ENCODE peak calls at places on chromosomes 12 and 14, in five cellular contexts. K is HL-60, G is SK-N-SH, N is HCT116, E is breast epithelium. J is an unnamed sample.

GRCh38 chr14:95533391-95533821 is 1.4 kb upstream of the GLRX5 start:
- DNase-seq in K (no peak), G (peak; percentile 55), E (peak; percentile 15), N (no peak), J (no peak)

GRCh38 chr14:74917646-74918081 is 5.4 kb downstream of the RPS6KL1 start:
- DNase-seq in G (no peak), N (no peak), E (peak; percentile 80), K (no peak), J (no peak)

GRCh38 chr14:104137297-104138097 is 890 bp upstream of the KIF26A start:
- DNase-seq in E (peak; percentile 24), N (no peak), K (peak; percentile 29), G (peak; percentile 92), J (peak; percentile 73)

GRCh38 chr12:68587448-68587873 is 23.2 kb upstream of the RAP1B start:
- DNase-seq in K (peak; percentile 31), G (no peak), E (no peak), N (no peak), J (no peak)

GRCh38 chr12:75196865-75197264 is 12.8 kb downstream of the KCNC2 start:
- DNase-seq in N (no peak), K (no peak), G (no peak), E (no peak), J (no peak)

GRCh38 chr12:6167327-6168280 is 32.6 kb upstream of the CD9 start:
- DNase-seq in E (no peak), N (peak; percentile 82), K (peak; percentile 82), G (no peak), J (peak; percentile 45)

GRCh38 chr12:91604897-91605296 is 422.3 kb upstream of the DCN start:
- DNase-seq in G (no peak), K (no peak), E (no peak), N (no peak), J (no peak)

GRCh38 chr14:71333705-71334104 is 426.4 kb downstream of the PCNX1 start:
- DNase-seq in E (no peak), K (no peak), G (no peak), N (no peak), J (no peak)

GRCh38 chr14:69828372-69828771 is 31.3 kb upstream of the SLC10A1 start:
- DNase-seq in K (no peak), E (no peak), G (no peak), N (no peak), J (no peak)

GRCh38 chr12:57941165-57941894 is at the start of gene ATP23:
- DNase-seq in G (peak; percentile 96), K (peak; percentile 96), E (peak; percentile 92), N (peak; percentile 81), J (peak; percentile 94)

GRCh38 chr12:57939291-57939690 is 2.1 kb upstream of the ATP23 start:
- DNase-seq in K (peak; percentile 61), N (no peak), E (no peak), G (no peak), J (no peak)

GRCh38 chr12:57943438-57944080 is 2.2 kb downstream of the ATP23 start:
- DNase-seq in E (no peak), K (no peak), G (no peak), N (no peak), J (no peak)

GRCh38 chr12:57940915-57941164 is 527 bp upstream of the ATP23 start:
- DNase-seq in K (no peak), E (no peak), G (no peak), N (no peak), J (peak; percentile 11)

GRCh38 chr12:57940052-57940914 is 1.1 kb upstream of the ATP23 start:
- DNase-seq in E (no peak), G (no peak), N (no peak), K (no peak), J (no peak)
- TF ChIP-seq CTCF in E (no peak), G (no peak), N (no peak), K (no peak), J (no peak)

DNA sequence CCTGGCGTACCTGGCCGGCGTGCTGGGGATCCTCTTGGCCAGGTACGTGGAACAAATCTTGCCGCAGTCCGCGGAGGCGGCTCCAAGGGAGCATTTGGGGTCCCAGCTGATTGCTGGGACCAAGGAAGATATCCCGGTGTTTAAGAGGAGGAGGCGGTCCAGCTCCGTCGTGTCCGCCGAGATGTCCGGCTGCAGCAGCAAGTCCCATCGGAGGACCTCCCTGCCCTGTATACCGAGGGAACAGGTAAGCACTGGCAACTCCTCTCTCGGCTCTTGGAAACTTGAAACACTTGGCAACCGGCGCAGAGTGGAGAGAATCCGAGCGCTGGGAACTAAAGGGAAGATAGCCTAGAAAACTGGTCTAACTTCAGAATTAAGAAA is 1.7 kb downstream of the PDE3A start:
- DNase-seq in N (no peak), K (no peak), E (no peak), G (peak; percentile 31), J (peak; percentile 58)
- TF ChIP-seq POLR2AphosphoS5 in N (no peak), K (no peak), E (no peak), G (no peak), J (no peak)

DNA sequence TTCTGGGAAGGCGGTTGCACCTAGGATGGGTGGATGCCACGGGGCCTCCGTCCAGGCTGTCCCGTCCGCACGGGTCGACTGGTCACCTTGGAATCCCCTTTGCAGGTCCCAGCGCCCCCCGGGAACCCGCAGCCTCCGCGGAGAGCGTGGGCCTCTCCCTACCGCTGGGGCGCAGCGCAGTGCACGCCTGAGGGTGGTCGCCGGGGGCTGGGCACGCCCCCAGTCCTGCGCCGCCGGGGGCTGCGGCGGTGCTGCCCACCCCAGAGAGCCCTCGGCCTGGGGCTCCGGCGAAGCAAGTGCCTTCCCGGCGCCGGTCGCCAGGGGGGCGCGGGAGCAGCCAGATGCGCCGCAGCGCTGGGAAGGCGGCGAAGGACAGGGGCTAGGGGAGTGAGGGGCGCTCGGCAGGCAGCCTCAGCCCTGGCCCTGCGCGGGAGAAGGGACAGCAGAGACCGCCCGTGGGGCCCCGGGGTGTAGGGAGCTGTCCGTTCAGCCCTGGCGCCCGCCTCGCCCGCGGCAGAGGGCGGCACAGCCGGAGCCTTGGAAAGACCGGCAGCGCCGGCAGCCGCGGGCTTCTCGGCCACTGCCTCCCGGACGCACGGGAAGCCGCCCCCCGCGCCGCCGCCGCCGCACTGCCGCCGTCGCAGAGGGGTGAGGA is 527 bp downstream of the ZDHHC22 start:
- DNase-seq in N (no peak), E (no peak), G (peak; percentile 94), K (no peak), J (no peak)
- TF ChIP-seq CTCF in N (no peak), E (peak; percentile 21), G (peak; percentile 37), K (no peak), J (peak; percentile 6)

GRCh38 chr14:51441001-51441400 is 201.0 kb downstream of the TMX1 start:
- DNase-seq in N (no peak), K (no peak), G (no peak), E (no peak), J (no peak)

GRCh38 chr14:51444381-51445000 is 204.4 kb downstream of the TMX1 start:
- DNase-seq in E (no peak), G (no peak), K (no peak), N (no peak), J (no peak)

GRCh38 chr14:51443195-51444018 is 203.4 kb downstream of the TMX1 start:
- DNase-seq in N (no peak), G (no peak), K (no peak), E (no peak), J (no peak)

GRCh38 chr14:51445001-51445390 is 204.9 kb downstream of the TMX1 start:
- DNase-seq in G (no peak), N (no peak), E (no peak), K (no peak), J (no peak)

DNA sequence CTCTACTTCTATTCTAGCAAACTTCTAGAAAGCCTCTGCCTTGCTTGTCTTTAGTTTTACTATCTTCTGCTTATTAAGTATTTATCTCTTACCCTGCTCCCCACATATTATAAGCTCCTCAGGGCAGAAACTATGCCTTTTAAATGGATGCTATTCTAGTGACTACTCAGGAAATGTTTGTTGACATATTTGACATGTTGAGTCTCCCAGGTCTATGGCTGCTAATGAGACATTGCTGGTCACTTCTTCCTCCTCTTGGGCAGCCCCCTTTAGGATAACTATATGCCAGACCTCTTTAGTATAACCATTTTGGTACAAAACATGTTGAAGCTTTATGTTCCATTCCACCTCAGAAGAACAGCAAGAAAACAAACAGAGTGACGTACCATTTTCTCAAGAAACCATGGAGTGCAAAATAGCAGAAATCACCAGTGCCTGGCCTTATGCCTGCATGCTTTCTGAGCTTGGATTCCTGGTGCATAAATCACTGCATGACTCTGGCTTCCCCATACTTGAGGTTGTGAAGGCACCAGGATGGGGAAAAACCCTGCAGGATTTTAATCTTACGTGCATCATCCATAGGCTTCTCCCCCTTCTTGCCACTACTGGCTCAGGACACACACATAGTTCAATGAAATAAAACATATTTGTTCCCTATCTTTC is 202.6 kb downstream of the TMX1 start:
- DNase-seq in G (no peak), K (no peak), E (no peak), N (no peak), J (no peak)
- TF ChIP-seq POLR2AphosphoS5 in G (no peak), K (no peak), E (no peak), N (no peak), J (peak; percentile 30)

GRCh38 chr14:32246751-32247150 is 43.7 kb upstream of the RNU6-8 start:
- DNase-seq in N (no peak), K (no peak), G (no peak), E (no peak), J (no peak)

GRCh38 chr14:32249780-32250179 is 46.7 kb upstream of the RNU6-8 start:
- DNase-seq in K (no peak), E (no peak), N (no peak), G (no peak), J (no peak)

DNA sequence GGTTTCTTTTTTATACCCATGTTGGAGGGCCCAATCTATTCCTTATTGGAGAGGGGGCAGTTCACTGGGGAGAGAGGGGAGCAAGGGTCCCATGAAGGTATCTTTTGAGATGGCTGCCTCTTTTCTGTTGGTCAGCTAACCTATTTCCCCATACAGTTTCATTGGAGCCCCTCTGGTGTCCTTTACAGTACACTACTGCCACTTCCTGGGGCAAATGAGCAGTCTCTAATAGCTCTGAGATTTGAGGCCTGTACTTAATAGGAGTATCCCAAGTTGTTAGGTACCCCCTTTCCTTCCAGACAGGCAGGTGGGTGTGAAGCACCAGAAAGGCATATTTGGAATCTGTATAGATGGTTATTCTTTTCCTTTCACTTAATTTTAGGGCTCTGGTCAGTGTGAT is 41.3 kb upstream of the RNU6-8 start:
- DNase-seq in G (no peak), K (no peak), E (no peak), N (no peak), J (no peak)
- TF ChIP-seq CTCF in G (peak; percentile 25), K (no peak), E (no peak), N (peak; percentile 24), J (no peak)

GRCh38 chr14:20626274-20626673 is 15.2 kb downstream of the OR6S1 start:
- DNase-seq in G (no peak), N (no peak), E (no peak), K (no peak), J (no peak)
- TF ChIP-seq POLR2AphosphoS5 in G (no peak), N (no peak), E (no peak), K (no peak), J (no peak)

J was measured in transverse colon.